ENCODE peak calls at places on chromosomes 13 and 19, in six cellular contexts. One of them, this sample, is unnamed.

GRCh38 chr19:8631425-8631819 is 989 bp downstream of the NFILZ start:
- DNase-seq in central memory CD4-positive, alpha-beta T cell: no peak
- DNase-seq in PC-9: no peak
- DNase-seq in psoas muscle: peak; percentile 54
- DNase-seq in activated CD8-positive, alpha-beta memory T cell treated with anti-CD3 and anti-CD28 coated beads for 1 hour: no peak
- DNase-seq in tibial nerve: no peak
- DNase-seq in this sample: no peak

GRCh38 chr13:38141792-38142191 is 207.9 kb upstream of the UFM1 start:
- DNase-seq in central memory CD4-positive, alpha-beta T cell: no peak
- DNase-seq in PC-9: no peak
- DNase-seq in psoas muscle: no peak
- DNase-seq in activated CD8-positive, alpha-beta memory T cell treated with anti-CD3 and anti-CD28 coated beads for 1 hour: no peak
- DNase-seq in tibial nerve: no peak
- DNase-seq in this sample: no peak

GRCh38 chr19:9847087-9847671 is 12.1 kb downstream of the PIN1 start:
- DNase-seq in central memory CD4-positive, alpha-beta T cell: no peak
- DNase-seq in PC-9: peak; percentile 41
- DNase-seq in psoas muscle: peak; percentile 67
- DNase-seq in activated CD8-positive, alpha-beta memory T cell treated with anti-CD3 and anti-CD28 coated beads for 1 hour: no peak
- DNase-seq in tibial nerve: no peak
- DNase-seq in this sample: no peak

GRCh38 chr19:9883231-9883758 is 48.2 kb downstream of the PIN1 start:
- DNase-seq in central memory CD4-positive, alpha-beta T cell: no peak
- DNase-seq in PC-9: peak; percentile 50
- DNase-seq in psoas muscle: no peak
- DNase-seq in activated CD8-positive, alpha-beta memory T cell treated with anti-CD3 and anti-CD28 coated beads for 1 hour: no peak
- DNase-seq in tibial nerve: no peak
- DNase-seq in this sample: no peak

GRCh38 chr19:5308471-5309437 is 31.9 kb downstream of the PTPRS start:
- DNase-seq in central memory CD4-positive, alpha-beta T cell: no peak
- DNase-seq in PC-9: no peak
- DNase-seq in psoas muscle: no peak
- DNase-seq in activated CD8-positive, alpha-beta memory T cell treated with anti-CD3 and anti-CD28 coated beads for 1 hour: no peak
- DNase-seq in tibial nerve: peak; percentile 59
- DNase-seq in this sample: no peak

GRCh38 chr19:45255611-45256157 is 4.6 kb downstream of the MARK4 start:
- DNase-seq in central memory CD4-positive, alpha-beta T cell: no peak
- DNase-seq in PC-9: no peak
- DNase-seq in psoas muscle: no peak
- DNase-seq in activated CD8-positive, alpha-beta memory T cell treated with anti-CD3 and anti-CD28 coated beads for 1 hour: no peak
- DNase-seq in tibial nerve: no peak
- DNase-seq in this sample: no peak

GRCh38 chr13:66689037-66689619 is 541.0 kb downstream of the PCDH9 start:
- DNase-seq in central memory CD4-positive, alpha-beta T cell: no peak
- DNase-seq in PC-9: no peak
- DNase-seq in psoas muscle: no peak
- DNase-seq in activated CD8-positive, alpha-beta memory T cell treated with anti-CD3 and anti-CD28 coated beads for 1 hour: no peak
- DNase-seq in tibial nerve: no peak
- DNase-seq in this sample: no peak

GRCh38 chr13:30881191-30881651 is 24.9 kb upstream of the MEDAG start:
- DNase-seq in central memory CD4-positive, alpha-beta T cell: no peak
- DNase-seq in PC-9: no peak
- DNase-seq in psoas muscle: peak; percentile 82
- DNase-seq in activated CD8-positive, alpha-beta memory T cell treated with anti-CD3 and anti-CD28 coated beads for 1 hour: no peak
- DNase-seq in tibial nerve: no peak
- DNase-seq in this sample: peak; percentile 75

GRCh38 chr13:96662036-96662435 is 332.2 kb downstream of the OXGR1 start:
- DNase-seq in central memory CD4-positive, alpha-beta T cell: no peak
- DNase-seq in PC-9: no peak
- DNase-seq in psoas muscle: no peak
- DNase-seq in activated CD8-positive, alpha-beta memory T cell treated with anti-CD3 and anti-CD28 coated beads for 1 hour: no peak
- DNase-seq in tibial nerve: no peak
- DNase-seq in this sample: no peak

GRCh38 chr13:100022798-100023197 is 41.2 kb downstream of the ZIC2 start:
- DNase-seq in central memory CD4-positive, alpha-beta T cell: no peak
- DNase-seq in PC-9: no peak
- DNase-seq in psoas muscle: no peak
- DNase-seq in activated CD8-positive, alpha-beta memory T cell treated with anti-CD3 and anti-CD28 coated beads for 1 hour: no peak
- DNase-seq in tibial nerve: no peak
- DNase-seq in this sample: no peak

GRCh38 chr13:110503979-110504499 is 57.5 kb downstream of the RAB20 start:
- DNase-seq in central memory CD4-positive, alpha-beta T cell: no peak
- DNase-seq in PC-9: no peak
- DNase-seq in psoas muscle: no peak
- DNase-seq in activated CD8-positive, alpha-beta memory T cell treated with anti-CD3 and anti-CD28 coated beads for 1 hour: no peak
- DNase-seq in tibial nerve: no peak
- DNase-seq in this sample: no peak

GRCh38 chr19:7729831-7730285 is 2.1 kb downstream of the CLEC4G start:
- DNase-seq in central memory CD4-positive, alpha-beta T cell: no peak
- DNase-seq in PC-9: no peak
- DNase-seq in psoas muscle: no peak
- DNase-seq in activated CD8-positive, alpha-beta memory T cell treated with anti-CD3 and anti-CD28 coated beads for 1 hour: no peak
- DNase-seq in tibial nerve: no peak
- DNase-seq in this sample: no peak

GRCh38 chr19:40254714-40255418 is 28.4 kb upstream of the CCNP start:
- DNase-seq in central memory CD4-positive, alpha-beta T cell: no peak
- DNase-seq in PC-9: no peak
- DNase-seq in psoas muscle: no peak
- DNase-seq in activated CD8-positive, alpha-beta memory T cell treated with anti-CD3 and anti-CD28 coated beads for 1 hour: no peak
- DNase-seq in tibial nerve: no peak
- DNase-seq in this sample: no peak

This sample was measured in gastrocnemius medialis.